ENCODE peak calls at places on chromosomes 13 and 19, in four cellular contexts. B, L, O and K are unnamed samples.

GRCh38 chr13:96460571-96460970 is 370.7 kb downstream of the HS6ST3 start:
- DNase-seq in B (no peak), L (no peak), O (no peak), K (no peak)

GRCh38 chr19:15265214-15265613 is 33.0 kb upstream of the EPHX3 start:
- DNase-seq in B (no peak), L (no peak), O (no peak), K (no peak)

GRCh38 chr19:11581740-11582139 is 4.3 kb upstream of the ACP5 start:
- DNase-seq in B (no peak), L (peak), O (no peak), K (peak)

GRCh38 chr19:12884926-12885748 is 1.9 kb downstream of the KLF1 start:
- DNase-seq in B (peak), L (peak), O (peak), K (peak)

GRCh38 chr13:75963318-75963717 is 327.2 kb downstream of the LMO7 start:
- DNase-seq in B (peak), L (no peak), O (no peak), K (peak)

GRCh38 chr19:21202865-21203494 is 61.1 kb downstream of the ZNF431 start:
- DNase-seq in B (peak), L (peak), O (peak), K (peak)

GRCh38 chr13:59730026-59730425 is 433.7 kb downstream of the DIAPH3 start:
- DNase-seq in B (no peak), L (no peak), O (no peak), K (no peak)

GRCh38 chr13:62176051-62176450 is 760.4 kb upstream of the PCDH20 start:
- DNase-seq in B (no peak), L (no peak), O (no peak), K (no peak)

GRCh38 chr19:48445256-48445605 is 552 bp upstream of the GRWD1 start:
- DNase-seq in B (peak), L (no peak), O (peak), K (peak)

GRCh38 chr13:26459276-26460131 is 98.0 kb upstream of the WASF3 start:
- DNase-seq in B (no peak), L (no peak), O (no peak), K (no peak)

GRCh38 chr13:98576963-98577822 is at the start of gene STK24:
- DNase-seq in B (peak), L (no peak), O (peak), K (peak)

GRCh38 chr19:43699506-43700367 is 16.1 kb upstream of the IRGC start:
- DNase-seq in B (no peak), L (no peak), O (peak), K (no peak)

GRCh38 chr19:12779162-12779993 is 4.0 kb upstream of the HOOK2 start:
- DNase-seq in B (peak), L (no peak), O (peak), K (peak)

GRCh38 chr19:2540646-2541454 is 64.9 kb downstream of the GADD45B start:
- DNase-seq in B (peak), L (no peak), O (peak), K (no peak)

GRCh38 chr19:17777840-17778620 is 16.9 kb upstream of the B3GNT3 start:
- DNase-seq in B (peak), L (no peak), O (peak), K (peak)

GRCh38 chr13:78881054-78881453 is 222.1 kb upstream of the OBI1 start:
- DNase-seq in B (no peak), L (no peak), O (no peak), K (no peak)

GRCh38 chr13:99218969-99219368 is 18.3 kb downstream of the UBAC2 start:
- DNase-seq in B (no peak), L (peak), O (no peak), K (no peak)

GRCh38 chr13:114010401-114011101 is 36.7 kb upstream of the C13orf46 start:
- DNase-seq in B (no peak), L (no peak), O (no peak), K (no peak)

GRCh38 chr13:105139380-105140285 is 1395.8 kb downstream of the EFNB2 start:
- DNase-seq in B (peak), L (peak), O (peak), K (peak)

GRCh38 chr19:39422020-39422419 is 9.6 kb downstream of the PLEKHG2 start:
- DNase-seq in B (no peak), L (no peak), O (no peak), K (no peak)

GRCh38 chr19:53945441-53945840 is 17.3 kb upstream of the CACNG8 start:
- DNase-seq in B (peak), L (no peak), O (no peak), K (peak)

GRCh38 chr19:44476559-44477408 is 23.5 kb downstream of the ZNF180 start:
- DNase-seq in B (peak), L (no peak), O (peak), K (peak)

GRCh38 chr19:47704024-47704423 is 9.2 kb upstream of the EHD2 start:
- DNase-seq in B (no peak), L (no peak), O (no peak), K (no peak)

GRCh38 chr13:100197116-100197515 is 108.2 kb downstream of the PCCA start:
- DNase-seq in B (no peak), L (no peak), O (no peak), K (no peak)

GRCh38 chr13:87666826-87667225 is 4.3 kb upstream of the SLITRK5 start:
- DNase-seq in B (no peak), L (no peak), O (no peak), K (no peak)

GRCh38 chr19:1446713-1447564 is 3.0 kb upstream of the APC2 start:
- DNase-seq in B (no peak), L (no peak), O (no peak), K (peak)

GRCh38 chr13:32019612-32020233 is 11.9 kb upstream of the FRY start:
- DNase-seq in B (peak), L (peak), O (peak), K (peak)

GRCh38 chr19:17101686-17102628 is 26.4 kb downstream of the MYO9B start:
- DNase-seq in B (no peak), L (no peak), O (no peak), K (no peak)

GRCh38 chr19:408441-409005 is 424 bp downstream of the C2CD4C start:
- DNase-seq in B (no peak), L (no peak), O (no peak), K (peak)

GRCh38 chr19:57830071-57830602 is at the start of gene ZNF587B:
- DNase-seq in B (peak), L (no peak), O (peak), K (peak)

GRCh38 chr19:3151563-3152430 is 16.0 kb downstream of the GNA15 start:
- DNase-seq in B (no peak), L (no peak), O (no peak), K (no peak)

GRCh38 chr19:48992571-48993174 is 436 bp downstream of the GYS1 start:
- DNase-seq in B (no peak), L (no peak), O (no peak), K (no peak)

GRCh38 chr19:48111280-48111679 is 663 bp upstream of the PLA2G4C start:
- DNase-seq in B (no peak), L (no peak), O (no peak), K (no peak)

GRCh38 chr13:101307181-101307701 is 109.1 kb downstream of the NALCN start:
- DNase-seq in B (no peak), L (no peak), O (no peak), K (no peak)

GRCh38 chr19:55240713-55241020 is 12.1 kb upstream of the TMEM86B start:
- DNase-seq in B (no peak), L (no peak), O (no peak), K (no peak)

GRCh38 chr19:4246767-4247593 is at the start of gene YJU2:
- DNase-seq in B (peak), L (peak), O (peak), K (peak)
- TF ChIP-seq MYC in B (peak), L (peak), O (peak), K (peak)

GRCh38 chr13:109783447-109783814 is 3.0 kb downstream of the IRS2 start:
- DNase-seq in B (no peak), L (no peak), O (no peak), K (peak)

GRCh38 chr13:109785892-109786450 is 412 bp downstream of the IRS2 start:
- DNase-seq in B (no peak), L (no peak), O (no peak), K (peak)

GRCh38 chr13:109785141-109785891 is 1.1 kb downstream of the IRS2 start:
- DNase-seq in B (peak), L (no peak), O (peak), K (peak)

GRCh38 chr13:109783815-109784589 is 2.4 kb downstream of the IRS2 start:
- DNase-seq in B (no peak), L (no peak), O (no peak), K (peak)

GRCh38 chr13:109784590-109785140 is 1.7 kb downstream of the IRS2 start:
- DNase-seq in B (peak), L (no peak), O (peak), K (peak)
- TF ChIP-seq MYC in B (no peak), L (no peak), O (no peak), K (peak)

GRCh38 chr13:39913339-39913738 is 257.9 kb downstream of the COG6 start:
- DNase-seq in B (no peak), L (no peak), O (no peak), K (no peak)

GRCh38 chr13:39915418-39915817 is 260.0 kb downstream of the COG6 start:
- DNase-seq in B (no peak), L (no peak), O (no peak), K (no peak)

GRCh38 chr13:39910833-39911232 is 255.4 kb downstream of the COG6 start:
- DNase-seq in B (no peak), L (no peak), O (no peak), K (no peak)

GRCh38 chr13:39916330-39916729 is 260.9 kb downstream of the COG6 start:
- DNase-seq in B (no peak), L (no peak), O (no peak), K (no peak)

DNA sequence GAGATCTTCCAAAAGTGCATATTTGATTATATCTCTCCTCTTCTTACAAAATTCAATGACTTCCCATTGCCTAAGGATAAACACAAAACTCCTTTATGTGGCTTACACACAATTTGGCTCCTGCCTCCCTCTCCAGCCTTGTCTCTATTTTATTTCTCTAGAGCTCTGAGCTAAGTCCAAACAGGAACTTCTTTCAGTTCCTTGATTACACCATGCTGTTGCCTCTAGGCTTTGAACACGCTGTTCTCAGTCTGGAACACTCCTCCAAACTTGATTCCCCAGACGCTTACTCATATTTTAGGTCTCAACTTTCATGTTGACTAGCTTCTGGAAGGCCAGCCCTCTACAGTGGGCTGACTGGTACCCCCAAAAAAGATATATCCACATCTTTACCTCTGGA is 258.5 kb downstream of the COG6 start:
- DNase-seq in B (no peak), L (no peak), O (peak), K (peak)
- TF ChIP-seq MYC in B (no peak), L (no peak), O (no peak), K (no peak)

DNA sequence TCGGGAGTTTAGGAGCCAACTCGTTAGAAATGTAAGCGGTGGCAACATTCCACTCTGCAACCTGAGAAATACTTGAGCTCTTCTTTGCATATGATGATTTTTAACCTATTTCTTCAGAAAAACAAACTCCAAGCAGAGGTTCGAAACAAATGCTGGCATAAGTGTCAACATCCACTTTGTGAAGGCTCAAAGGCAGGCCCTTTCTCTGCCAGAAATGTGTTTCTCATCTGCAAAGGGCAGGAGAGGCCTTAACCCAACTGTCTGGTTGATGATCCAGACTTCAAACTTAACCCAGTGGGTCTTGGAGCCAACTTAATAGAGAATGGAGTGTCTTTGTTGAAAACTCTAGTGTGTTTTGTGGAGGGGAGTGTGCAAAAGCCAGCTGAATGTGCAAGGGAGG is 28.4 kb upstream of the ZNF507 start:
- DNase-seq in B (no peak), L (no peak), O (no peak), K (no peak)
- TF ChIP-seq MYC in B (no peak), L (no peak), O (no peak), K (no peak)

DNA sequence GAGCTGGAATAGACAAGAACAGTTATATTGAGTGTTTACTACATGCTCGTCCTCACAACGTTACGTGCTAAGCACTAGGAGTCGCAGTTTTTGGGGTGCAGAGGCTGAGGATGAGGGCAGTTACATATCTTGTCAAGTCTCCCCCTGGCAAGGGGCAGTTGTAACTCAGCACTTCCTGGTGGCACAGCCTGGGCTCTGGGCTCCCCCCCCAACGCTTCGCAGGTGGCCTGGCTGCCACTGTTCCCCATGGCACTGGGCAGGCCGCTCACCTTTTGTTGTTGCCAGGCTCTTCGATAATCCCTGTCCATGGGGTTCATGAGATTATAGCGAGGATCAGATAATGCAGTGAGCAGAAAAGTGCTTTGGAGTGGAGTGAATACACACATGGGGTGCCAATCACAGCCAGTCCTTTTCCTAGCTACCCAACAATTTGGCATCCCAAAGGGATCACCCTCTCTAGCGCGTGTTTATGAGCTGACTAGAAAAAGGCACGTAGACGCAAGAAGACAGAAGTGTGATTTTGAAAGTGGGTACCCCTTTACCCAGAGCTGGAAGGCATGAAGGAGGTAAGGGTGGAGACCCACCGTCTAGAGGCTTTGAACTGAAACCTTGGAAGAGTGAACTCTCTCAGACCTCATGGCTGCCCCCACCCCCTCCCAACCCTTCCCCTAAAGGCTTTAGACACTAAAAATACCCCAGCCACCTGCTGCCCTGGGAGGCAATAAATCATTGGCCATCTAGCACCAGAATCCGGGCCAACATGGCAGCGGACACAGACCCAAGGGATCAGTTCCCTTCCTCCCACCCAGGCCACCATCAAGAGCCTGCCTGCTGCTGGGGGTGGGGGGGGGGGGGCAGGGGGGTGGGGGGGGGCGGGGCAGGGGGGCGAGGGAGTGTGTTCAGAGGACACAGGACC is 23.7 kb downstream of the ARL11 start:
- DNase-seq in B (no peak), L (no peak), O (no peak), K (no peak)
- TF ChIP-seq MYC in B (no peak), L (no peak), O (no peak), K (no peak)